ENCODE peak calls at places on chromosomes 3 and 15, in ten cellular contexts. One of them, this sample, is unnamed.

GRCh38 chr15:35444557-35445204 is 101.3 kb downstream of the DPH6 start:
- DNase-seq in body of pancreas: no peak
- DNase-seq in A549: peak; percentile 47
- DNase-seq in HCT116: peak; percentile 39
- DNase-seq in spleen: no peak
- DNase-seq in ovary: no peak
- DNase-seq in sigmoid colon: no peak
- DNase-seq in IMR-90: peak; percentile 63
- DNase-seq in lower leg skin: no peak
- DNase-seq in stomach: no peak
- DNase-seq in this sample: no peak

GRCh38 chr3:95934181-95934580 is 880.2 kb upstream of the EPHA6 start:
- DNase-seq in body of pancreas: no peak
- DNase-seq in A549: no peak
- DNase-seq in HCT116: no peak
- DNase-seq in spleen: no peak
- DNase-seq in ovary: no peak
- DNase-seq in sigmoid colon: no peak
- DNase-seq in IMR-90: no peak
- DNase-seq in lower leg skin: no peak
- DNase-seq in stomach: no peak
- DNase-seq in this sample: no peak

GRCh38 chr15:100252779-100253417 is 88.9 kb downstream of the ADAMTS17 start:
- DNase-seq in body of pancreas: peak; percentile 36
- DNase-seq in A549: no peak
- DNase-seq in HCT116: no peak
- DNase-seq in spleen: no peak
- DNase-seq in ovary: no peak
- DNase-seq in sigmoid colon: no peak
- DNase-seq in IMR-90: no peak
- DNase-seq in lower leg skin: no peak
- DNase-seq in stomach: no peak
- DNase-seq in this sample: no peak

GRCh38 chr3:183411216-183411922 is 17.1 kb downstream of the MCF2L2 start:
- DNase-seq in body of pancreas: no peak
- DNase-seq in A549: no peak
- DNase-seq in HCT116: no peak
- DNase-seq in spleen: no peak
- DNase-seq in ovary: no peak
- DNase-seq in sigmoid colon: no peak
- DNase-seq in IMR-90: no peak
- DNase-seq in lower leg skin: no peak
- DNase-seq in stomach: no peak
- DNase-seq in this sample: no peak

GRCh38 chr3:182793663-182794454 is 555 bp downstream of the ATP11B start:
- DNase-seq in body of pancreas: peak; percentile 61
- DNase-seq in A549: peak; percentile 33
- DNase-seq in HCT116: no peak
- DNase-seq in spleen: peak; percentile 90
- DNase-seq in ovary: peak; percentile 73
- DNase-seq in sigmoid colon: peak; percentile 74
- DNase-seq in IMR-90: peak; percentile 37
- DNase-seq in lower leg skin: peak; percentile 25
- DNase-seq in stomach: peak; percentile 47
- DNase-seq in this sample: peak; percentile 26

GRCh38 chr3:13748500-13748899 is 131.4 kb downstream of the WNT7A start:
- DNase-seq in body of pancreas: no peak
- DNase-seq in A549: no peak
- DNase-seq in HCT116: no peak
- DNase-seq in spleen: no peak
- DNase-seq in ovary: no peak
- DNase-seq in sigmoid colon: no peak
- DNase-seq in IMR-90: no peak
- DNase-seq in lower leg skin: no peak
- DNase-seq in stomach: no peak
- DNase-seq in this sample: no peak

GRCh38 chr3:15899438-15899837 is 101.7 kb upstream of the ANKRD28 start:
- DNase-seq in body of pancreas: no peak
- DNase-seq in A549: peak; percentile 32
- DNase-seq in HCT116: peak; percentile 40
- DNase-seq in spleen: no peak
- DNase-seq in ovary: no peak
- DNase-seq in sigmoid colon: no peak
- DNase-seq in IMR-90: peak; percentile 85
- DNase-seq in lower leg skin: no peak
- DNase-seq in stomach: no peak
- DNase-seq in this sample: no peak

GRCh38 chr3:120182613-120183524 is 88.6 kb upstream of the GSK3B start:
- DNase-seq in body of pancreas: peak; percentile 32
- DNase-seq in A549: peak; percentile 34
- DNase-seq in HCT116: peak; percentile 26
- DNase-seq in spleen: no peak
- DNase-seq in ovary: no peak
- DNase-seq in sigmoid colon: no peak
- DNase-seq in IMR-90: peak; percentile 62
- DNase-seq in lower leg skin: no peak
- DNase-seq in stomach: no peak
- DNase-seq in this sample: no peak

GRCh38 chr15:29790607-29791006 is 31.7 kb downstream of the TJP1 start:
- DNase-seq in body of pancreas: no peak
- DNase-seq in A549: no peak
- DNase-seq in HCT116: no peak
- DNase-seq in spleen: no peak
- DNase-seq in ovary: no peak
- DNase-seq in sigmoid colon: no peak
- DNase-seq in IMR-90: no peak
- DNase-seq in lower leg skin: no peak
- DNase-seq in stomach: no peak
- DNase-seq in this sample: no peak

GRCh38 chr15:40891810-40892448 is 2.3 kb upstream of the VPS18 start:
- DNase-seq in body of pancreas: peak; percentile 77
- DNase-seq in A549: peak; percentile 61
- DNase-seq in HCT116: peak; percentile 53
- DNase-seq in spleen: no peak
- DNase-seq in ovary: no peak
- DNase-seq in sigmoid colon: no peak
- DNase-seq in IMR-90: peak; percentile 49
- DNase-seq in lower leg skin: no peak
- DNase-seq in stomach: peak; percentile 71
- DNase-seq in this sample: no peak

GRCh38 chr3:32154180-32154579 is 47.8 kb downstream of the GPD1L start:
- DNase-seq in body of pancreas: no peak
- DNase-seq in A549: peak; percentile 18
- DNase-seq in HCT116: no peak
- DNase-seq in spleen: no peak
- DNase-seq in ovary: no peak
- DNase-seq in sigmoid colon: no peak
- DNase-seq in IMR-90: no peak
- DNase-seq in lower leg skin: no peak
- DNase-seq in stomach: no peak
- DNase-seq in this sample: no peak

GRCh38 chr3:31064021-31064420 is 169.6 kb upstream of the GADL1 start:
- DNase-seq in body of pancreas: no peak
- DNase-seq in A549: no peak
- DNase-seq in HCT116: no peak
- DNase-seq in spleen: no peak
- DNase-seq in ovary: no peak
- DNase-seq in sigmoid colon: no peak
- DNase-seq in IMR-90: peak; percentile 10
- DNase-seq in lower leg skin: no peak
- DNase-seq in stomach: no peak
- DNase-seq in this sample: no peak

GRCh38 chr15:40755821-40756220 is 767 bp upstream of the RMDN3 start:
- DNase-seq in body of pancreas: no peak
- DNase-seq in A549: no peak
- DNase-seq in HCT116: no peak
- DNase-seq in spleen: peak; percentile 74
- DNase-seq in ovary: no peak
- DNase-seq in sigmoid colon: no peak
- DNase-seq in IMR-90: no peak
- DNase-seq in lower leg skin: no peak
- DNase-seq in stomach: no peak
- DNase-seq in this sample: no peak

GRCh38 chr15:59522988-59523461 is 85.0 kb downstream of the FAM81A start:
- DNase-seq in body of pancreas: no peak
- DNase-seq in A549: no peak
- DNase-seq in HCT116: no peak
- DNase-seq in spleen: peak; percentile 81
- DNase-seq in ovary: no peak
- DNase-seq in sigmoid colon: no peak
- DNase-seq in IMR-90: no peak
- DNase-seq in lower leg skin: no peak
- DNase-seq in stomach: no peak
- DNase-seq in this sample: no peak

GRCh38 chr3:157789162-157789561 is 285.9 kb upstream of the VEPH1 start:
- DNase-seq in body of pancreas: no peak
- DNase-seq in A549: no peak
- DNase-seq in HCT116: peak; percentile 42
- DNase-seq in spleen: no peak
- DNase-seq in ovary: no peak
- DNase-seq in sigmoid colon: no peak
- DNase-seq in IMR-90: no peak
- DNase-seq in lower leg skin: no peak
- DNase-seq in stomach: no peak
- DNase-seq in this sample: no peak

DNA sequence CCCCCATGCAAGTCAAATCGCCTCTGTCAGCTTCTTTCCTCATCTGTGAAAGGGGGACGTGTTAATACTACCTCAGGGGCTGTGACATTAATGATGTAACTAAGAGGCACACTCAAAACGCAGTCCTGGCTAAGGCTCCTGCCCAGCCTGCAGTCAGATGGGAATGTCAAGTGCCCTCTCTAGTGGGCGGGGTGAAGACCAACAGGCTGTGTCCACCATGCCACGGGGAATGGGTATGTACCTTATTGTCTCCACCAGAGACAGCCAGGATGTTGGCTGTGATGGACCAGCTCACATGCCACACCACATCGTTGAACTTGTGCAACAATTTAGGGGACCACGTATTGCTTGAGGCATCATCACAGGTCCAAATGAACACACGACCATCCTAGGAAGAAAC is 11.0 kb upstream of the GHRL start:
- DNase-seq in body of pancreas: no peak
- DNase-seq in A549: no peak
- DNase-seq in HCT116: no peak
- DNase-seq in spleen: no peak
- DNase-seq in ovary: no peak
- DNase-seq in sigmoid colon: no peak
- DNase-seq in IMR-90: no peak
- DNase-seq in lower leg skin: no peak
- DNase-seq in stomach: no peak
- DNase-seq in this sample: no peak
- TF ChIP-seq POLR2A in body of pancreas: no peak
- TF ChIP-seq POLR2A in A549: no peak
- TF ChIP-seq POLR2A in HCT116: no peak
- TF ChIP-seq POLR2A in spleen: no peak
- TF ChIP-seq POLR2A in ovary: no peak
- TF ChIP-seq POLR2A in sigmoid colon: no peak
- TF ChIP-seq POLR2A in IMR-90: no peak
- TF ChIP-seq POLR2A in lower leg skin: no peak
- TF ChIP-seq POLR2A in stomach: no peak
- TF ChIP-seq POLR2A in this sample: no peak

DNA sequence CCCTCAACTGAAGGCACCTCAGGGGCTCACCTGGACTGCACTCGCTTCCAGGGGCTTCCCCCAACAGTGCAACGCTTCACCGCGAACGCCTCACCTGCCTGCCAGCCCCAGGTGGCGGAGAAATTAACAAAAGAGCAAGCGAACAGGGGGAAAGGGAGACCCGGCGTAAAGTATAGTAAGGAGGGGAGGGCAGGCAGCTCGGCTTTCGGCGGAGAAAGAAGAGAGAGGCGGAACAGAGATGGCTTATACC is 473 bp downstream of the MB21D2 start:
- DNase-seq in body of pancreas: peak; percentile 32
- DNase-seq in A549: no peak
- DNase-seq in HCT116: no peak
- DNase-seq in spleen: no peak
- DNase-seq in ovary: no peak
- DNase-seq in sigmoid colon: no peak
- DNase-seq in IMR-90: no peak
- DNase-seq in lower leg skin: no peak
- DNase-seq in stomach: no peak
- DNase-seq in this sample: peak; percentile 32
- TF ChIP-seq POLR2A in body of pancreas: no peak
- TF ChIP-seq POLR2A in A549: no peak
- TF ChIP-seq POLR2A in HCT116: no peak
- TF ChIP-seq POLR2A in spleen: no peak
- TF ChIP-seq POLR2A in ovary: no peak
- TF ChIP-seq POLR2A in sigmoid colon: no peak
- TF ChIP-seq POLR2A in IMR-90: no peak
- TF ChIP-seq POLR2A in lower leg skin: no peak
- TF ChIP-seq POLR2A in stomach: no peak
- TF ChIP-seq POLR2A in this sample: no peak

DNA sequence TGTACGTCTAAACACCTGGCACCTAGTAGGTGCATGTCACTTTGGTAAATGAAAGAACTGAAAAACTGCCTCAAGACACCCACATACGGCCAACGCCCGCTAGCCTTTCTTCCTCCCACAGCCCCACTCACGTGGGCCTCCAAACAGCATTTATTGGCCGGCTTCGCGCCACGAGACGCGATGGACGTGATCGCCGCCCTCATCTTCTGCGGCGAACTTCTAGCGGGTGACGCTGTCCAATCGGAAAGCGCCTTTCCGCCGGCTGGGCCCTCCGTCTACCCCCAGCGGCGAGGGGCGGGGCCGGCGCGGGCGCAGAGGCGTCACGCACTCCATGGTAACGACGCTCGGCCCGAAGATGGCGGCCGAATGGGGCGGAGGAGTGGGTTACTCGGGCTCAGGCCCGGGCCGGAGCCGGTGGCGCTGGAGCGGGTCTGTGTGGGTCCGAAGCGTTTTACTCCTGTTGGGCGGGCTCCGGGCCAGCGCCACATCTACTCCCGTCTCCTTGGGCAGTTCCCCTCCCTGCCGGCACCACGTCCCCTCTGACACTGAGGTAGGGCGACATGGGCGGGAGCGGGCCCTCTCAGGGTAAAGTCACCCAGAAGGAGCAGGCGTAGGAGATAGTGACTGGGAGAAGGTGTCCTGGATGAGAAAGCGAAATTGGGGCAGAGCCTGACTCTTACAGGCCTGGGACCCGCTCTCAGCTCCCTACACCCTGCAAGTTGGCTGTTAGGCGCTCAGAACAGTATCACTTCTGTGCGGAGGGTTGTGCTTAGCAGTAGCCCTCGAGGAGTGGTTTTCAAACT is at the start of gene LMLN:
- DNase-seq in body of pancreas: peak; percentile 97
- DNase-seq in A549: peak; percentile 93
- DNase-seq in HCT116: peak; percentile 92
- DNase-seq in spleen: peak; percentile 99
- DNase-seq in ovary: peak; percentile 97
- DNase-seq in sigmoid colon: peak; percentile 98
- DNase-seq in IMR-90: peak; percentile 94
- DNase-seq in lower leg skin: peak; percentile 95
- DNase-seq in stomach: peak; percentile 96
- DNase-seq in this sample: peak; percentile 83
- TF ChIP-seq POLR2A in body of pancreas: peak; percentile 76
- TF ChIP-seq POLR2A in A549: peak; percentile 73
- TF ChIP-seq POLR2A in HCT116: peak; percentile 69
- TF ChIP-seq POLR2A in spleen: peak; percentile 43
- TF ChIP-seq POLR2A in ovary: peak; percentile 68
- TF ChIP-seq POLR2A in sigmoid colon: peak; percentile 53
- TF ChIP-seq POLR2A in IMR-90: peak; percentile 91
- TF ChIP-seq POLR2A in lower leg skin: no peak
- TF ChIP-seq POLR2A in stomach: no peak
- TF ChIP-seq POLR2A in this sample: peak; percentile 82

GRCh38 chr15:60557157-60557556 is 78.2 kb upstream of the ICE2 start:
- DNase-seq in body of pancreas: no peak
- DNase-seq in A549: no peak
- DNase-seq in HCT116: no peak
- DNase-seq in spleen: no peak
- DNase-seq in ovary: no peak
- DNase-seq in sigmoid colon: no peak
- DNase-seq in IMR-90: peak; percentile 7
- DNase-seq in lower leg skin: no peak
- DNase-seq in stomach: no peak
- DNase-seq in this sample: no peak
- TF ChIP-seq POLR2A in body of pancreas: no peak
- TF ChIP-seq POLR2A in A549: no peak
- TF ChIP-seq POLR2A in HCT116: no peak
- TF ChIP-seq POLR2A in spleen: no peak
- TF ChIP-seq POLR2A in ovary: no peak
- TF ChIP-seq POLR2A in sigmoid colon: no peak
- TF ChIP-seq POLR2A in IMR-90: no peak
- TF ChIP-seq POLR2A in lower leg skin: no peak
- TF ChIP-seq POLR2A in stomach: no peak
- TF ChIP-seq POLR2A in this sample: no peak